ENCODE peak calls at places on chromosome 12, in ten cellular contexts. E is SK-N-MC, X is NT2/D1, G is IMR-90, F is GM23248, O is fibroblast of lung, J is PC-3, M is astrocyte, B is HCT116, Z is endothelial cell of umbilical vein. W is an unnamed sample.

GRCh38 chr12:47781479-47782371 is 8.7 kb downstream of the SLC48A1 start:
- DNase-seq in M (no peak), G (no peak), Z (no peak), B (no peak), E (no peak), J (peak; percentile 25), O (no peak), X (no peak), F (no peak), W (no peak)

GRCh38 chr12:117881517-117881916 is 87.3 kb downstream of the KSR2 start:
- DNase-seq in J (no peak), M (no peak), Z (no peak), B (no peak), E (no peak), O (no peak), G (no peak), X (no peak), F (no peak), W (no peak)

GRCh38 chr12:80064269-80064668 is 35.1 kb upstream of the OTOGL start:
- DNase-seq in F (peak; percentile 16), Z (no peak), O (peak; percentile 61), E (peak; percentile 44), G (peak; percentile 92), X (no peak), J (no peak), B (no peak), M (peak; percentile 80), W (no peak)

GRCh38 chr12:570949-571794 is 92.1 kb downstream of the NINJ2 start:
- DNase-seq in M (peak; percentile 61), F (peak; percentile 97), O (peak; percentile 87), X (no peak), J (peak; percentile 85), E (no peak), Z (peak; percentile 70), G (peak; percentile 80), B (peak; percentile 81), W (peak; percentile 92)

GRCh38 chr12:122449317-122449716 is 26.8 kb upstream of the CLIP1 start:
- DNase-seq in O (peak; percentile 92), E (no peak), B (peak; percentile 62), M (peak; percentile 63), G (peak; percentile 95), J (peak; percentile 99), X (no peak), Z (peak; percentile 38), F (peak; percentile 91), W (no peak)

GRCh38 chr12:101891462-101891971 is 14.1 kb downstream of the DRAM1 start:
- DNase-seq in O (peak; percentile 72), G (peak; percentile 95), X (no peak), M (peak; percentile 90), F (peak; percentile 80), J (peak; percentile 69), Z (peak; percentile 95), E (peak; percentile 90), B (no peak), W (no peak)

GRCh38 chr12:52285851-52286530 is 5.3 kb downstream of the KRT81 start:
- DNase-seq in M (no peak), G (no peak), Z (no peak), F (no peak), E (no peak), B (no peak), X (no peak), O (no peak), J (peak; percentile 22), W (peak; percentile 40)

GRCh38 chr12:42140901-42141300 is 3.8 kb downstream of the GXYLT1 start:
- DNase-seq in Z (no peak), G (peak; percentile 53), B (no peak), J (peak; percentile 62), E (no peak), X (no peak), M (peak; percentile 79), F (peak; percentile 44), O (peak; percentile 12), W (peak; percentile 48)

GRCh38 chr12:108699955-108700563 is 31.3 kb downstream of the CORO1C start:
- DNase-seq in M (no peak), J (no peak), F (peak; percentile 38), G (peak; percentile 64), B (no peak), X (no peak), O (peak; percentile 59), Z (peak; percentile 94), E (no peak), W (no peak)

GRCh38 chr12:18443768-18444437 is 182.6 kb downstream of the PIK3C2G start:
- DNase-seq in X (no peak), M (peak; percentile 60), G (peak; percentile 26), O (no peak), F (peak; percentile 48), E (no peak), Z (peak; percentile 4), J (peak; percentile 67), B (no peak), W (no peak)

GRCh38 chr12:46627686-46628085 is 198.1 kb downstream of the SLC38A4 start:
- DNase-seq in X (no peak), E (no peak), O (peak; percentile 6), G (peak; percentile 61), J (no peak), F (no peak), Z (no peak), B (no peak), M (peak; percentile 12), W (no peak)

GRCh38 chr12:123056053-123056452 is 75.6 kb downstream of the ARL6IP4 start:
- DNase-seq in E (no peak), X (no peak), J (no peak), F (no peak), B (peak; percentile 13), Z (no peak), O (peak; percentile 42), G (peak; percentile 41), M (no peak), W (no peak)

GRCh38 chr12:113422030-113422900 is at the start of gene SDSL:
- DNase-seq in G (peak; percentile 80), F (peak; percentile 89), J (peak; percentile 96), O (peak; percentile 88), M (peak; percentile 73), Z (peak; percentile 58), B (peak; percentile 48), X (peak; percentile 66), E (no peak), W (peak; percentile 85)

GRCh38 chr12:98238513-98238912 is 276.9 kb upstream of the TMPO start:
- DNase-seq in B (no peak), G (peak; percentile 29), F (peak; percentile 92), O (peak; percentile 73), M (peak; percentile 84), Z (no peak), J (peak; percentile 17), X (no peak), E (no peak), W (no peak)

GRCh38 chr12:17577405-17577804 is 512.6 kb downstream of the RERGL start:
- DNase-seq in B (no peak), G (no peak), M (no peak), J (no peak), O (no peak), F (no peak), E (no peak), X (no peak), Z (no peak), W (peak; percentile 49)

GRCh38 chr12:130186631-130187269 is 24.5 kb downstream of the FZD10 start:
- DNase-seq in J (peak; percentile 25), X (peak; percentile 50), E (no peak), G (no peak), O (no peak), F (no peak), Z (no peak), M (no peak), B (no peak), W (peak; percentile 79)

GRCh38 chr12:111546758-111547383 is 52.2 kb downstream of the ATXN2 start:
- DNase-seq in X (no peak), F (peak; percentile 10), J (no peak), E (no peak), B (no peak), O (peak; percentile 25), G (peak; percentile 26), M (peak; percentile 46), Z (no peak), W (no peak)

GRCh38 chr12:124523071-124523470 is 44.3 kb downstream of the NCOR2 start:
- DNase-seq in X (no peak), E (no peak), M (no peak), B (no peak), F (peak; percentile 85), J (no peak), O (no peak), G (no peak), Z (peak; percentile 36), W (no peak)

GRCh38 chr12:57767317-57767716 is 439 bp upstream of the CYP27B1 start:
- DNase-seq in E (no peak), M (no peak), J (no peak), B (no peak), Z (no peak), O (no peak), X (no peak), G (no peak), F (no peak), W (no peak)
- H3K9ac ChIP-seq in E (no peak overlapping the region), M (no peak overlapping the region), J (no peak overlapping the region), B (peak overlapping the region; percentile 81), Z (no peak overlapping the region), O (no peak overlapping the region), X (peak overlapping the region; percentile 57), G (no peak overlapping the region), F (no peak overlapping the region), W (no peak overlapping the region)

GRCh38 chr12:7403466-7403865 is 40.5 kb downstream of the CD163L1 start:
- DNase-seq in G (peak; percentile 4), X (no peak), J (no peak), E (no peak), Z (no peak), O (no peak), M (no peak), F (peak; percentile 1), B (no peak), W (no peak)
- H3K9ac ChIP-seq in G (no peak overlapping the region), X (no peak overlapping the region), J (no peak overlapping the region), E (no peak overlapping the region), Z (no peak overlapping the region), O (no peak overlapping the region), M (no peak overlapping the region), F (no peak overlapping the region), B (no peak overlapping the region), W (no peak overlapping the region)

DNA sequence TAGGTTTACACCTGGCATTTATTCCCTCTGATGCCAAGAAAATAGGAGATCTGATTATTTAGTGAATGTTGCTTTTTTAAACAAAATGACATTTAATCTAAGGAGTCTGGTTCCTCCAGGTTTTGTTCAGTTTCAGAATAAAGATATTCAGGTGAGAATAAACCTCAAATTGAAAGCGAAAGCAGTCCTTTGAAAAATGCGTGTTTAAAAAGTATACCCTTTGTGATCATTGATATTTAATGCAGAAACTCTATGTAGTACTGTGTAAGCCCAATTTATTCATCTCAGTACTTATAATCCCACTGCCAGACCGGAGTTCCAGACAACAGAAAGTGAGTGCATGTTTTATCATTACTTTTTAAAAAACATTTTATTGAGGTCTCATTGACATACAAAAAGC is 210.2 kb downstream of the KCNC2 start:
- DNase-seq in G (no peak), Z (no peak), M (no peak), E (no peak), B (no peak), J (no peak), O (no peak), X (no peak), F (no peak), W (no peak)
- H3K9ac ChIP-seq in G (no peak overlapping the region), Z (no peak overlapping the region), M (no peak overlapping the region), E (no peak overlapping the region), B (no peak overlapping the region), J (no peak overlapping the region), O (no peak overlapping the region), X (no peak overlapping the region), F (no peak overlapping the region), W (no peak overlapping the region)

DNA sequence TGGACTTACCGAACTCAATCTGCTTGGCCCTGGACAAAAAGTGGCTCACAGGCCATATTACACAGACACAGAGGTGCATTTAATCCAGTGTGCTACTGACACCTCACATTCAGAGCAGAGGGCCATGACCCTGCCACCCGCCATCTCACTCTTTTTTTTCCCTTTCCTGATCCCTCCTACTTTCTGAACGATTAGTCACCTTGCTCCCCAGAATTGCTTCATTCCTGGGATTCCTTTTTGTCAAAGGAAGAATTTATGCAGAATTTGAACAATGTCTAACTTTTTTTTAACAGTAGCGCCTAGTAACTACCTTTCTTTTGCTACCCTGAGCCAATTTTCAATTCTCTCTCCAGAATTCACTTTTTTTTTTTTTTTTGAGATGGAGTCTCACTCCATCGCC is 4.6 kb downstream of the PKP2 start:
- DNase-seq in E (no peak), O (no peak), J (peak; percentile 33), B (no peak), G (no peak), F (peak; percentile 9), M (peak; percentile 33), X (peak; percentile 91), Z (peak; percentile 7), W (peak; percentile 83)
- H3K9ac ChIP-seq in E (no peak overlapping the region), O (no peak overlapping the region), J (no peak overlapping the region), B (peak overlapping the region; percentile 47), G (no peak overlapping the region), F (no peak overlapping the region), M (no peak overlapping the region), X (no peak overlapping the region), Z (no peak overlapping the region), W (peak overlapping the region; percentile 35)

W was measured in endodermal cell.